ENCODE peak calls at places on chromosomes 7 and 10, in five cellular contexts. T, A, G, L and W are unnamed samples.

GRCh38 chr7:158372400-158373302 is 215.0 kb downstream of the PTPRN2 start:
- DNase-seq in T (no peak), A (no peak), G (no peak), L (no peak), W (peak; percentile 38)

GRCh38 chr10:11609492-11610093 is 1.9 kb downstream of the USP6NL start:
- DNase-seq in T (no peak), A (no peak), G (no peak), L (no peak), W (no peak)

GRCh38 chr10:18822156-18822555 is 162.9 kb downstream of the ARL5B start:
- DNase-seq in T (no peak), A (no peak), G (no peak), L (no peak), W (no peak)

GRCh38 chr7:120272896-120273475 is at the start of gene KCND2:
- DNase-seq in T (no peak), A (peak; percentile 47), G (peak; percentile 35), L (no peak), W (no peak)

GRCh38 chr10:124590216-124591122 is 128.8 kb downstream of the LHPP start:
- DNase-seq in T (no peak), A (peak; percentile 27), G (no peak), L (no peak), W (no peak)

GRCh38 chr7:122913608-122914007 is 27.3 kb upstream of the CADPS2 start:
- DNase-seq in T (no peak), A (no peak), G (no peak), L (no peak), W (no peak)

GRCh38 chr7:18126274-18126673 is 98.6 kb upstream of the PRPS1L1 start:
- DNase-seq in T (no peak), A (no peak), G (no peak), L (no peak), W (no peak)

GRCh38 chr7:98178762-98179490 is 32.3 kb upstream of the BHLHA15 start:
- DNase-seq in T (no peak), A (no peak), G (no peak), L (no peak), W (peak; percentile 44)

GRCh38 chr10:48550071-48550691 is 54.7 kb downstream of the ARHGAP22 start:
- DNase-seq in T (no peak), A (no peak), G (no peak), L (no peak), W (no peak)

GRCh38 chr10:86688398-86688921 is 20.1 kb downstream of the LDB3 start:
- DNase-seq in T (peak; percentile 48), A (peak; percentile 77), G (peak; percentile 67), L (peak; percentile 67), W (peak; percentile 68)

GRCh38 chr7:113664867-113665266 is 253.9 kb downstream of the PPP1R3A start:
- DNase-seq in T (no peak), A (no peak), G (no peak), L (no peak), W (no peak)

GRCh38 chr7:55165176-55165861 is 146.5 kb downstream of the EGFR start:
- DNase-seq in T (no peak), A (no peak), G (no peak), L (no peak), W (no peak)

DNA sequence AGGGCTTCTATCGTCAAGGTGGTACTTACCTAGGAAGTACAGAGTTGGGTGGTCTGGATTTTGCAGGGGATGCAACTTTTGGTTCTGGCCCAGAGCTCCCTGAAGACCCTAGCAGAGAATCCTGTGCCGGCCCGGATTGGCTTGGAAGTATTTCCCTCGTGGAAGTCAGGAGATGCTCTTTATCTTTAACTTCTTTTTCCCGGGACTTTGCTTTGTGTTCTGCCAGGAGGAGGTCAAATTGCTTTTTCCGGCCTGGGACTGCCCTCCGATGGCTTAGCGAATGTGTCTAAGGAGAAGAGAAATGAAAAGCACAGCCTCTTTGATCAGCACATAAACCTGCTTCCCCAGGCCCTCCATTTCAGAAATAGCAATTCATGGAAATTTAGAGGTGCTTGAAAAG is 57.0 kb upstream of the EFCAB10 start:
- DNase-seq in T (no peak), A (no peak), G (no peak), L (no peak), W (no peak)
- H3K4me1 ChIP-seq in T (peaks cover 7% of the 10 kb centered on the region), A (no peaks in the 10 kb centered on the region), G (peaks cover 4% of the 10 kb centered on the region), L (no peaks in the 10 kb centered on the region), W (no peaks in the 10 kb centered on the region)

DNA sequence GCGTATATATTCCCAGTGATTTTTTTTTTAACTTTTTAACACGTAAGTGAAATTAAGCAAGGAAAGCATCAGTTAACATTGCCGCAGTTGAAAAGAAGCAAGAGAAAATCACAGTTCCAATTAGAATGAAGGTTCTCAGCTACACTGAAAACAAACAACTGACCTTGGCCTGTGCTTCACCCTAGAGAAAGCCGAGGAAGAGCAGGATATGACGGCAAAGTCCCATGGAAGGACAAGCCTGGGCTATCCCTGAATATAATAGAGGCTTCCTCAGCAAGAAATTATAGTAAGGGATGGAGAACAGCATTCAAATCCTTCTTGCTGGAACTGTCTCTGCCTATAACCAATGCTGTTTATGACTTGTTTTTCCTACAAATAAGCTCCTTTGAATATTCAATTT is 83.0 kb upstream of the INHBA start:
- DNase-seq in T (no peak), A (no peak), G (peak; percentile 72), L (no peak), W (no peak)
- TF ChIP-seq CTCF in T (no peak), A (no peak), G (no peak), L (no peak), W (no peak)

GRCh38 chr10:17643755-17644484 is at the start of gene STAM:
- DNase-seq in T (peak; percentile 77), A (peak; percentile 96), G (peak; percentile 88), L (peak; percentile 96), W (peak; percentile 85)

GRCh38 chr10:17645591-17646345 is 1.8 kb downstream of the STAM start:
- DNase-seq in T (no peak), A (no peak), G (no peak), L (no peak), W (no peak)

GRCh38 chr10:17647316-17647715 is 3.4 kb downstream of the STAM start:
- DNase-seq in T (no peak), A (no peak), G (no peak), L (no peak), W (no peak)

GRCh38 chr10:17643339-17643754 is 604 bp upstream of the STAM start:
- DNase-seq in T (peak; percentile 55), A (peak; percentile 93), G (no peak), L (no peak), W (peak; percentile 75)

DNA sequence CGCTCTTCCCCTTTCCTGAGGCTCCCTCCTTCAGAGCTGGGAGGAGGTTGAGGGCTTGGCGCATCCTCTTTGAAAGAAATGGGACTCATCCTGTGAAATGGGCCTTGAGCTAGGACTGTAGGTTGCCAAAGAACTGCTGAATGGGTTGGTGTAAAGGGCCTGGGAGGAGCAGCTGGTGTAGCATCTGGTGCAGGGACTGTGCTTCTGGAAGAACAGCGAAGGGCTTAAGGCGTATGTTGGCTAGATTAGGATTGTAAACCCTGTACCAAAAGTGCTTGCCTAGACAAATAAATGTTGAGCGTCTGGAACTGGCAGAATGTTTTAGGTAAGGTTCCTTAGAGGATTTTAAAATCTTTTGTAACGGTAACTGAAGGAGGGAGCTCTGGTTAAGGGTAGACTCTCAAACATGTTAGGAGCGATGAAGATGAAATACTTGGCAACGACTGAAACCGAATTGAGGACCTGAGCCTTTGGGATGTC is 574 bp downstream of the STAM start:
- DNase-seq in T (no peak), A (no peak), G (no peak), L (no peak), W (no peak)
- H3K4me1 ChIP-seq in T (no peaks in the 10 kb centered on the region), A (peaks cover 36% of the 10 kb centered on the region), G (peaks cover 14% of the 10 kb centered on the region), L (peaks cover 42% of the 10 kb centered on the region), W (peaks cover 27% of the 10 kb centered on the region)

GRCh38 chr10:120941468-120941867 is 90.3 kb downstream of the WDR11 start:
- DNase-seq in T (no peak), A (no peak), G (no peak), L (no peak), W (no peak)

GRCh38 chr10:120938822-120939221 is 87.7 kb downstream of the WDR11 start:
- DNase-seq in T (no peak), A (no peak), G (no peak), L (no peak), W (no peak)

GRCh38 chr10:120943542-120943941 is 92.4 kb downstream of the WDR11 start:
- DNase-seq in T (no peak), A (no peak), G (no peak), L (no peak), W (no peak)

GRCh38 chr10:120942806-120943413 is 91.7 kb downstream of the WDR11 start:
- DNase-seq in T (peak; percentile 82), A (peak; percentile 89), G (peak; percentile 77), L (peak; percentile 80), W (peak; percentile 84)

DNA sequence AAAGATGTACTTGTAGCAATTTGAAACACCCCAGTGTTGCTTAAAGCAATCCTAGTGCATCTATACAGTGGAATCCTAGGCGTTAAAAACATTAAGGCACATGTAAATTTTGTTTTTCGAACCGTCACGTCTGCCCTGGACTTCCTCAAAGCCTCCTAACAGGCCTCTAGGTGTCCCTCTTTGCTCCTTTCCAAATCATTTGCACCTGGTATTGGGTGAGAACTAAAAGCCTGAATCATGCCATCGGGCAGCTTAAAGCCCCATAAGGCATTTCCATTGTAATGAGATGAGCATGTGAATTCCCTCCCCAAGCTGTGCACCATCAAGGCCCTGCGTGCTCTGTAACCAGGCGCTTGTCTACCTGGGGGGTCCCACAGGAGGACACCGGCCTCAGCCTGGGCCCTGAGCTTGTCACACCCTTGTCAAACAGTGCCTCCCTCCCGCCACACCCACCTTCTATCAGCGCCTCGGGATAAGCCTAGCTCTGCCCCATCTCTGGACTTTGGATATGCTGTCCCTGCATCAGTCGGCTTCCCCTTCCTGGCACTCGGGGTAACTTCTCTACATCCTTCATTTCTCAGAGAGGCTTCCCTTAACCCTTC is 89.2 kb downstream of the WDR11 start:
- DNase-seq in T (no peak), A (no peak), G (no peak), L (no peak), W (no peak)
- TF ChIP-seq CTCF in T (no peak), A (no peak), G (no peak), L (no peak), W (no peak)

GRCh38 chr7:143385891-143386781 is 5.0 kb downstream of the ZYX start:
- DNase-seq in T (no peak), A (peak; percentile 64), G (no peak), L (peak; percentile 72), W (no peak)

GRCh38 chr7:143382791-143383641 is 1.9 kb downstream of the ZYX start:
- DNase-seq in T (no peak), A (no peak), G (no peak), L (no peak), W (peak; percentile 22)

GRCh38 chr7:143384148-143384547 is 3.0 kb downstream of the ZYX start:
- DNase-seq in T (no peak), A (no peak), G (no peak), L (no peak), W (no peak)

GRCh38 chr7:143383642-143383957 is 2.5 kb downstream of the ZYX start:
- DNase-seq in T (no peak), A (no peak), G (no peak), L (no peak), W (peak; percentile 10)

GRCh38 chr7:143384741-143385631 is 3.8 kb downstream of the ZYX start:
- DNase-seq in T (no peak), A (peak; percentile 60), G (peak; percentile 50), L (no peak), W (peak; percentile 30)
- H3K4me1 ChIP-seq in T (peaks cover 5% of the 10 kb centered on the region), A (peaks cover 45% of the 10 kb centered on the region), G (peaks cover 26% of the 10 kb centered on the region), L (peaks cover 60% of the 10 kb centered on the region), W (no peaks in the 10 kb centered on the region)

GRCh38 chr7:71843677-71844076 is 568.5 kb downstream of the CALN1 start:
- DNase-seq in T (no peak), A (no peak), G (no peak), L (no peak), W (no peak)
- TF ChIP-seq CTCF in T (no peak), A (no peak), G (no peak), L (no peak), W (no peak)